ENCODE peak calls at places on chromosome 2, in four cellular contexts. C, N, A and Z are unnamed samples. For H3K4me1 and H3K27me3, the result is how much of the 10 kb centered on the place peaks cover.

GRCh38 chr2:27959496-27959895 is 69.0 kb downstream of the BABAM2 start:
- DNase-seq in C (peak), N (no peak), A (no peak), Z (peak)

GRCh38 chr2:30655660-30656059 is 151.6 kb downstream of the CAPN13 start:
- DNase-seq in C (no peak), N (no peak), A (no peak), Z (peak)

GRCh38 chr2:55620123-55620779 is 2.8 kb upstream of the PPP4R3B start:
- DNase-seq in C (no peak), N (peak), A (peak), Z (peak)

GRCh38 chr2:159891917-159892691 is 94.1 kb upstream of the CD302 start:
- DNase-seq in C (no peak), N (no peak), A (no peak), Z (no peak)

GRCh38 chr2:181371782-181372292 is 85.3 kb upstream of the ITGA4 start:
- DNase-seq in C (no peak), N (no peak), A (no peak), Z (no peak)

GRCh38 chr2:54878182-54878581 is 154.7 kb downstream of the EML6 start:
- DNase-seq in C (no peak), N (no peak), A (no peak), Z (no peak)

GRCh38 chr2:169362346-169363026 is at the start of gene LRP2:
- DNase-seq in C (no peak), N (no peak), A (peak), Z (no peak)

GRCh38 chr2:85680707-85681353 is 12.8 kb upstream of the SFTPB start:
- DNase-seq in C (no peak), N (no peak), A (no peak), Z (no peak)

GRCh38 chr2:180279581-180279980 is 272.5 kb upstream of the CWC22 start:
- DNase-seq in C (no peak), N (no peak), A (no peak), Z (no peak)

GRCh38 chr2:26558271-26559043 is 80.5 kb upstream of the OTOF start:
- DNase-seq in C (no peak), N (no peak), A (no peak), Z (no peak)

GRCh38 chr2:25310690-25310964 is 31.1 kb downstream of the DNMT3A start:
- DNase-seq in C (no peak), N (no peak), A (no peak), Z (no peak)

GRCh38 chr2:15770606-15771005 is 169.7 kb upstream of the MYCN start:
- DNase-seq in C (no peak), N (no peak), A (no peak), Z (no peak)

GRCh38 chr2:28377984-28378678 is 14.5 kb upstream of the FOSL2 start:
- DNase-seq in C (no peak), N (peak), A (no peak), Z (no peak)

GRCh38 chr2:17422066-17422465 is 96.2 kb downstream of the RAD51AP2 start:
- DNase-seq in C (no peak), N (no peak), A (no peak), Z (no peak)

GRCh38 chr2:86000131-86000937 is 105.4 kb downstream of the POLR1A start:
- DNase-seq in C (no peak), N (no peak), A (peak), Z (peak)

GRCh38 chr2:237354930-237355329 is 59.0 kb downstream of the COL6A3 start:
- DNase-seq in C (peak), N (no peak), A (no peak), Z (no peak)

GRCh38 chr2:58131191-58132011 is 84.8 kb downstream of the VRK2 start:
- DNase-seq in C (peak), N (peak), A (no peak), Z (peak)

GRCh38 chr2:176484838-176485237 is 215.6 kb downstream of the MTX2 start:
- DNase-seq in C (no peak), N (no peak), A (no peak), Z (peak)

GRCh38 chr2:69789129-69789528 is 40.3 kb upstream of the GMCL1 start:
- DNase-seq in C (no peak), N (no peak), A (peak), Z (no peak)

GRCh38 chr2:112666764-112667122 is 21.0 kb downstream of the SLC20A1 start:
- DNase-seq in C (no peak), N (no peak), A (no peak), Z (no peak)

GRCh38 chr2:39737661-39738060 is 41.4 kb downstream of the THUMPD2 start:
- DNase-seq in C (no peak), N (no peak), A (peak), Z (no peak)

GRCh38 chr2:84894758-84895520 is 10.5 kb upstream of the TMSB10 start:
- DNase-seq in C (no peak), N (no peak), A (no peak), Z (peak)

GRCh38 chr2:72755647-72756423 is 70.0 kb downstream of the EXOC6B start:
- DNase-seq in C (no peak), N (no peak), A (no peak), Z (peak)

GRCh38 chr2:199977984-199978415 is 22.6 kb downstream of the MAIP1 start:
- DNase-seq in C (no peak), N (no peak), A (no peak), Z (peak)

GRCh38 chr2:108182489-108182888 is 57.3 kb upstream of the SULT1C3 start:
- DNase-seq in C (no peak), N (no peak), A (peak), Z (peak)

GRCh38 chr2:234278556-234279286 is 218.2 kb downstream of the ARL4C start:
- DNase-seq in C (no peak), N (no peak), A (no peak), Z (no peak)

GRCh38 chr2:175080479-175080878 is 75.3 kb upstream of the CHN1 start:
- DNase-seq in C (no peak), N (no peak), A (no peak), Z (no peak)

GRCh38 chr2:74864728-74865722 is 31.1 kb downstream of the HK2 start:
- DNase-seq in C (no peak), N (no peak), A (peak), Z (no peak)

GRCh38 chr2:74862268-74862964 is 28.5 kb downstream of the HK2 start:
- DNase-seq in C (no peak), N (no peak), A (no peak), Z (no peak)

GRCh38 chr2:74865770-74866674 is 32.1 kb downstream of the HK2 start:
- DNase-seq in C (no peak), N (no peak), A (no peak), Z (no peak)

GRCh38 chr2:74860521-74860920 is 26.6 kb downstream of the HK2 start:
- DNase-seq in C (no peak), N (no peak), A (no peak), Z (no peak)

DNA sequence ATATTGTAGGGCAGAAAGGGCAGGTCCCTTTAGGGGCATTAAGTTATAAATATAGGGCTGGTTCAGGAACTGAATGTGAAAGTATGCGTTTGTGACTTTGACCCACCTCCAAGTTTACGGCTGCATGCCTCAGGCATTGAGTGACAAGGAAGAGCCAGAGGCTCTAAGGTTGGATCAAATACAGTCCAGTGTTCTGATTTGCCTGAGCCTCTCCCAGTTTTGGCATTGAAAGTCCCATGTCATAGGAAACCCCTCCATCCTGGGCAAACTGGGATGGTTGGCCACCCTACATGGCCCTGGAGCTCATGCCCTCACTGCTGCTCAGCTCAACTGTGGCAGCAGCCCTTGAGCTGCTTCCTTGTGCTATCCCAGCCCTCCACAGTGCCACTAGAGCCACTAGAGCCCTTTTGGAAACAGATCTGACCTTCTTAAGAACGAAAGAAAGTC is 29.9 kb downstream of the HK2 start:
- DNase-seq in C (no peak), N (no peak), A (no peak), Z (peak)
- H3K4me1 ChIP-seq in C (under half), N (under half), A (under half), Z (half or more)

GRCh38 chr2:149744845-149745244 is 157.3 kb upstream of the MMADHC start:
- DNase-seq in C (no peak), N (no peak), A (no peak), Z (peak)
- H3K27me3 ChIP-seq in C (under half), N (under half), A (under half), Z (under half)

DNA sequence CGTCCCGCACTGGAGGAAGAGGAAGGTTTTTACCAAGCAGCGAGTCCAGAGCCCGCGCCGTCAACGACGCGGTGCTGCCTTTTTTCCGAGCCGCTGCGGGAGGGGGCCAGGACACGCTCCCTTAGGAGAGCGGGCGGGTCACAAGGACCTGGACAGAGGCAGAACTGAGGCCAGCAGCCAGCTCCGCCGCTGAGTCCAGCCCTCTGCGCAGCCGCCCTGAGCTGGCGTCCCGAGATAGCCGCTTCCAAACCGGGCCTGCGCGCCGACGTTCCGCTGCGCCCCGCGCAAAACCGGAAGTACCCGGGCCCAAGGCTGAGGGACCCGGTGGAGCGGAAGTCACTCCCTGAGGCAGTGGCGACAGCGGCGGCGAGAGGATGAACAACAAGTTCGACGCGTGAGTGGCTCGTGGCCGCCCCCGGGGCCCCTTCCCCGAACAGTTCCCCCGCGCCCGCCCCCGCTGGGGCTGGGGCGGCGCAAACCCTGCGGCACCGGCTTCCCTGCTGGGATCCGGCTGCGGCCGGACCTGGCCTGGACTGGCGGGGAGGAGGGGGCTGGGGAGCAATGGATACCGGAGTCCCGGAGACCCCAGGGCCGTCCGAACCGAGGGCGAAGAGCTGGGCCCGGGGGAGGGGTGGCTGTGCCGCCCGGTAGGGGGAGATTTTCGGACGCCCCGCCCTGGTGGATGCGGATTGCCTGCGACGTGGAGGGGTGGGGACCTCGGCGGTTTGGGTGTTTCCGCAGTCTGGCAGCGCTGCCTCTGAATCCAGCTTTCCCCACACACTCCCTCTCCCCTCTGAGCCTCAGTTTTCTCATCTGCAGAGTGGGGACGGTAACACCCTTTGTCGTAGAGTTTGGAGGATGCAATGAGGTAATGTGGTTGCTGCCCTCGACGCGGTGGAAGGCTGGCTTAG is at the start of the genes EIF4E2 and TIGD1:
- DNase-seq in C (peak), N (peak), A (peak), Z (peak)
- H3K4me1 ChIP-seq in C (under half), N (under half), A (under half), Z (under half)

DNA sequence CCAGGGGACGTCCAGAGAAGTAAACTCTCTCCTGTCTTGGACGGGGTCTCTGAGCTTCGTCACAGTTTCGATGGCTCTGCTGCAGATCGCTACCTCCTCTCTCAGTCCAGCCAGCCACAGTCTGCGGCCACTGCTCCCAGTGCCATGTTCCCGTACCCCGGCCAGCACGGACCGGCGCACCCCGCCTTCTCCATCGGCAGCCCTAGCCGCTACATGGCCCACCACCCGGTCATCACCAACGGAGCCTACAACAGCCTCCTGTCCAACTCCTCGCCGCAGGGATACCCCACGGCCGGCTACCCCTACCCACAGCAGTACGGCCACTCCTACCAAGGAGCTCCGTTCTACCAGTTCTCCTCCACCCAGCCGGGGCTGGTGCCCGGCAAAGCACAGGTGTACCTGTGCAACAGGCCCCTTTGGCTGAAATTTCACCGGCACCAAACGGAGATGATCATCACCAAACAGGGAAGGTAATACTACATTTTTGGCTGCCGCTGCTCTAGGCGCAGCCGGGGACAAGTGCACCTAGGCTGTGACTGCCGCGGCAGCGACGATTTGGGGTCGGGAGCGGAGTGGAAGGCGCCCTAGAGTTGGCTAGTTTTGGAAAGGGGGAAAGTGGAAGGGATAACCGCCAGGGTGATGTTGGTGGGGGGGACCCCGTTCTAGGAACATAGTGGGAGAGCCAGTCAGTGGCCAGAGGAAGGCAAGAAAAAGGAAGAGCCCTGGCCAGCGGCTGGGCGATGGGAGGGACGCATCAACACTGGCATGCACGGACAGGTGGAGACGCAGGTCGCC is 733 bp downstream of the TBR1 start:
- DNase-seq in C (no peak), N (no peak), A (peak), Z (no peak)
- H3K27me3 ChIP-seq in C (half or more), N (under half), A (half or more), Z (half or more)

GRCh38 chr2:201404699-201405275 is 46.5 kb downstream of the TRAK2 start:
- DNase-seq in C (no peak), N (no peak), A (no peak), Z (no peak)

GRCh38 chr2:201401815-201402214 is 44.7 kb upstream of the FLACC1 start:
- DNase-seq in C (no peak), N (no peak), A (no peak), Z (no peak)

GRCh38 chr2:201403904-201404303 is 46.8 kb upstream of the FLACC1 start:
- DNase-seq in C (no peak), N (no peak), A (no peak), Z (peak)

GRCh38 chr2:201406077-201406662 is 45.1 kb downstream of the TRAK2 start:
- DNase-seq in C (peak), N (peak), A (no peak), Z (no peak)

DNA sequence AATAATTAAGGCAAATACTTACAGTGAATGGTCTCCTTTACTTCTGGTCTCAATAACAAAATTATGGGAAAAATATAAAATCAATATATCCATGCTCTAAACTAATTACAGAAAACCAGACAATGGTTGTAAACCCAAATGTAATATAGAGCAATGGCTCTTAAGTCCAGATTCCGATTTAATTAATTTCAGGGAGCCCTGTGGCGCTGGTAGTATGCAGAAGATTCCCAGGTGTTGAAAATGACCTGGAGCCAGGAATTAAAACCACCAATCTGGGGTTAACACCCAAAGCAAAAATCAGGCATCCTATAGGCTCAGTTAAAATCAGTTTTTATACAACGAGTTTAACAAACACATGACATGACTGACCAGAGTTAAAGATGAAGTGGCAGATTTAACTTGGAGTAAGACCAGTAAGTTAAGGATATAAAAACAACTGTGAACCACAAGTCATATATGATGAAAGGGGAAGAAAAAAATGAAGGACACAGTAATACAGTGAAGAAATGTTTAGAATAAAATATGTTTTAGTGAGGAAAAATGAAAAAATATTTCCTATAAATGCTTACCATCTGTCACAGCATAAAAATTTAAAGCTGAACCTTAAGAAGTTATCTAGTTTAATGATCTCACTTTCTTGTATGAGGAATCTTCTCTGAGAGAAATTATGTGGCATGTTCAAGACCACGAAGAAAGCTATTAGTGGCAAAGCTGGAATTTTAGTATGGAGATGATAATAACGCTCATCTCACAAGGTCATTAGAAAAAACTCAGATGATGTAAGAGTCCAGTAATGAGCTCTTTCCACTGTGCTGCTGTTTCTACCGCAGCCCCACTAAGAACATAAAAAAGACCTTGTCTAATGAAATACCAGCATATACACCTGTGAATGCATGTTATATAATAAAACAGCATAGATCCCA is 45.8 kb upstream of the FLACC1 start:
- DNase-seq in C (no peak), N (no peak), A (no peak), Z (no peak)
- H3K4me1 ChIP-seq in C (under half), N (half or more), A (under half), Z (under half)

GRCh38 chr2:221337957-221338685 is 234.0 kb downstream of the EPHA4 start:
- DNase-seq in C (no peak), N (no peak), A (no peak), Z (no peak)
- H3K27me3 ChIP-seq in C (under half), N (under half), A (under half), Z (under half)

DNA sequence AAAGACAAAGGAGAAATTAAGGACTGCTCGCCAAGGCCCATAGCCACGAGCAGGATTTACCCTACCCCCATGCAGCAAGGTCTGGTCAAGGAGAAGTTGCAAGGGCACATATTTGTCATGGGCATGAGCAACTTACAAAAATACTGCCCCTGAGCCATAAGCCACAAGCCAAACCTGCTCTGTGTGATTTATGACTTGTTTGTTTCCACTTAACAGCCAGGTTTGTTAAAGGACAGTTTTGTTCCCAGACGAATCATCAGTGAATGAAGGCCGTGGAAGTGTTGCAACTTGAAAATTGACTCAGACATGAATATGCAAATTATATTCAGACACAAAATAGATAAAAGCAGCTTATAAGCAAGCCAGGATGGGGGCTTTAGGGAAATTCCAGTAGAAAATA is 31.3 kb upstream of the EVA1A start:
- DNase-seq in C (no peak), N (peak), A (no peak), Z (no peak)
- H3K4me1 ChIP-seq in C (under half), N (under half), A (under half), Z (under half)

DNA sequence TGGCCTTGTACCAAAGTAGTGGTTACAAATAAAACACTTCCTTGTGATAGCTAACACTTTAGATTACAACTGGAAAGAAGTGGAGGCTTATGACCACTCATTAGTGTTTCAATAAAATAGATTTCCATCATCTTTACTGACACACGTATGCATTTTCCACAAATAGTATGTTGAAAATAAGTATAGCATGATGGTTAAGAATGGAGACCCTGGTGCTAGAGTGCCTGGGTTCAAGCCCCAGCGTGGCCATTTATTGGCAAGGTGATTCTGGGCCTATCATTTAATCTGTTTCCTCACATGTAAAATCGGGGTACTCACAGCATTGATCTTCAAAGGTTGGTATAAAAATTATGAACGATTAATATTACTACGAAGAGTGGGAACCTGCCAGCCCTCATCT is 54.5 kb downstream of the RAPH1 start:
- DNase-seq in C (no peak), N (no peak), A (no peak), Z (no peak)
- H3K27me3 ChIP-seq in C (under half), N (under half), A (under half), Z (under half)